ENCODE peak calls at places on chromosome 1, in six cellular contexts. J is PC-3, I is heart right ventricle, F is stomach, G is sigmoid colon, B is tibial nerve. L is an unnamed sample.

GRCh38 chr1:72207059-72207458 is 75.3 kb downstream of the NEGR1 start:
- DNase-seq in B (no peak), F (no peak), J (no peak), G (no peak), I (no peak), L (no peak)

GRCh38 chr1:186680031-186681012 is at the start of gene PTGS2:
- DNase-seq in G (peak), J (peak), B (peak), F (peak), I (peak), L (peak)

GRCh38 chr1:100785399-100786082 is 66.0 kb downstream of the VCAM1 start:
- DNase-seq in F (no peak), B (no peak), J (peak), I (no peak), G (no peak), L (no peak)

GRCh38 chr1:218575856-218576255 is 230.7 kb downstream of the TGFB2 start:
- DNase-seq in I (no peak), B (no peak), G (no peak), J (peak), F (no peak), L (no peak)

GRCh38 chr1:201220388-201220715 is 29.7 kb downstream of the IGFN1 start:
- DNase-seq in F (no peak), I (no peak), G (no peak), B (no peak), J (no peak), L (no peak)

GRCh38 chr1:61098333-61098732 is 16.0 kb downstream of the NFIA start:
- DNase-seq in F (no peak), J (no peak), I (no peak), G (no peak), B (no peak), L (no peak)

GRCh38 chr1:201309420-201309819 is 26.1 kb downstream of the PKP1 start:
- DNase-seq in B (peak), F (peak), G (peak), I (peak), J (peak), L (no peak)

GRCh38 chr1:43267818-43268425 is 1.9 kb upstream of the TMEM125 start:
- DNase-seq in B (no peak), I (no peak), J (no peak), F (peak), G (no peak), L (peak)

GRCh38 chr1:150765229-150765976 is at the start of gene CTSS:
- DNase-seq in B (no peak), G (no peak), I (no peak), J (peak), F (no peak), L (no peak)

GRCh38 chr1:109762821-109763645 is 690 bp downstream of the EPS8L3 start:
- DNase-seq in I (no peak), G (peak), B (no peak), J (peak), F (peak), L (peak)

GRCh38 chr1:83693409-83694126 is 305.4 kb downstream of the TTLL7 start:
- DNase-seq in B (no peak), F (no peak), G (no peak), I (no peak), J (no peak), L (no peak)

GRCh38 chr1:55559111-55559510 is 343.9 kb upstream of the USP24 start:
- DNase-seq in B (no peak), G (no peak), F (no peak), I (no peak), J (peak), L (no peak)

GRCh38 chr1:49229555-49229954 is 452.9 kb upstream of the BEND5 start:
- DNase-seq in G (no peak), F (peak), I (no peak), J (peak), B (no peak), L (no peak)

GRCh38 chr1:20705356-20705755 is 12.5 kb downstream of the KIF17 start:
- DNase-seq in J (no peak), B (no peak), I (no peak), F (no peak), G (no peak), L (no peak)

GRCh38 chr1:94864821-94865220 is 44.7 kb downstream of the SLC44A3 start:
- DNase-seq in I (peak), J (no peak), G (no peak), B (no peak), F (no peak), L (no peak)

GRCh38 chr1:114756949-114757454 is 782 bp downstream of the CSDE1 start:
- DNase-seq in F (peak), J (peak), B (peak), G (peak), I (no peak), L (no peak)

GRCh38 chr1:203589201-203589600 is 37.4 kb upstream of the ATP2B4 start:
- DNase-seq in G (no peak), B (no peak), I (no peak), F (no peak), J (peak), L (no peak)
- H3K4me3 ChIP-seq in G (no peak), B (no peak), I (no peak), F (no peak), J (no peak), L (no peak)

GRCh38 chr1:5658340-5659316 is 333.6 kb downstream of the NPHP4 start:
- DNase-seq in B (no peak), J (no peak), F (no peak), I (no peak), G (peak), L (no peak)

GRCh38 chr1:5661196-5662130 is 330.8 kb downstream of the NPHP4 start:
- DNase-seq in B (no peak), I (no peak), J (no peak), G (peak), F (no peak), L (no peak)

GRCh38 chr1:5660141-5660935 is 331.9 kb downstream of the NPHP4 start:
- DNase-seq in J (no peak), F (no peak), I (peak), G (peak), B (no peak), L (peak)

GRCh38 chr1:5662362-5663126 is 329.7 kb downstream of the NPHP4 start:
- DNase-seq in I (no peak), G (peak), F (no peak), J (no peak), B (no peak), L (no peak)

GRCh38 chr1:5659606-5660005 is 332.6 kb downstream of the NPHP4 start:
- DNase-seq in J (no peak), B (no peak), I (no peak), F (no peak), G (peak), L (no peak)
- H3K27ac ChIP-seq in J (no peak), B (no peak), I (no peak), F (no peak), G (no peak), L (no peak)

DNA sequence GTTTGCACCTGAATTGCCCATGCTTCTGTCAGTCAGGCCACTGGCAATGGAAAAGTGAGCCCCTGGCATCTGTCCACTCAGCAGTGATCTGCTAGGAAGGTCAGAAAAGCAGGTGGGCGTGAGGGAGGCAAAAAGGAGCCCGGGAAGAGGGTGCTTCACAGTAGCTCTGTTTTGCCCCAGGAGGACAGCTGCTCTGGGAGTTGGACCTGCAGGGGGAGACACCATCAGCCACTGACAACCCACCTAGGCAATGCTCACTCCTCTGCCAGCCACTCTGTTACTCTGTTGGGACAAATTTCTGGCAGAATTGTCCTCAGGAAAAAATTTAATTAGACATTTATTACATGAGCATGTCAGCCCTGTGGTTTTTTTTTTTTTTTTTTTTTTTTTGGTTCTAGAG is 146.4 kb downstream of the LRIG2 start:
- DNase-seq in B (no peak), G (no peak), F (no peak), I (no peak), J (peak), L (no peak)
- TF ChIP-seq CTCF in B (no peak), G (no peak), F (no peak), I (peak), J (peak), L (no peak)

DNA sequence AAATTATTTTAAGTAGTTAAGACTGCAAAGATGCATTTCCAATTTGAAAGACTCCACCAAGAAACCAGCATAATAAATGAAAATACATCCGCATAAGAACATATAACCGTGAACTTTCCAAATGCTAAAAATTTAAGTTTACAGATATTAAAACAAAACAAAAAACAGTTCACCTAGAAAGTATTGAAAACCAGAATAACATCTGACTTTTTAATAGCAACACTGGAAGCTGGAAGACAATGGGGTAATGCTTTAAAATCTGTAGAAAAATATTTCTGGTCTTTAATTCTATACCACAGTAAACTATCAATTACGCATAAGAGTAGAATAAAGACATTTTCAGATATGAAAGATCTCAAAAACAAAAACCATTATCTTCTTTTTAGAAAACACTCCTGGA is 79.3 kb upstream of the COL24A1 start:
- DNase-seq in I (no peak), G (no peak), B (no peak), F (no peak), J (no peak), L (no peak)
- H3K4me3 ChIP-seq in I (no peak), G (no peak), B (no peak), F (no peak), J (no peak), L (no peak)

DNA sequence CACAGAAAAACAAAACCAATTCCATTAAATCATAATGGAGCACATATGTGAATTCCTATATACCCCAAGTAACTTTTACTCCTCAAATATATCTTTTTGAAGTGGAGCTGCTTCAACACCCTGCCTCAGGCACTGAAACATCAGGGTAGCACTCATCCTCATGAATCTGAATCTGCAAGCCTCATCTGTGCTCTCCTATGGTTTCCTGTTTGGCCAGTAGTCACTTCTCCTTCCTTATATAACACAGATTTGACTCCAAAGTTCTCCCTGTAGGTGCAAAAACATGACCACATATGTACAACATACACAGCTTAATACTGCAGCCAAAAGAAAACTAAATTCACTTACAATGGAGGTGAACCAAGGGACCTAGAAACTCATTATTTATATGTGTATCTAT is 7.2 kb downstream of the TRIT1 start:
- DNase-seq in G (no peak), F (no peak), B (no peak), I (no peak), J (no peak), L (no peak)
- H3K27ac ChIP-seq in G (no peak), F (no peak), B (no peak), I (no peak), J (no peak), L (no peak)

GRCh38 chr1:205749826-205750682 is at the start of gene NUCKS1:
- DNase-seq in F (peak), B (peak), G (peak), I (peak), J (peak), L (peak)
- TF ChIP-seq CTCF in F (peak), B (peak), G (no peak), I (peak), J (no peak), L (no peak)

GRCh38 chr1:213065800-213066199 is 14.8 kb downstream of the RPS6KC1 start:
- DNase-seq in G (no peak), I (no peak), J (no peak), B (no peak), F (no peak), L (no peak)

GRCh38 chr1:213075725-213076124 is 24.7 kb downstream of the RPS6KC1 start:
- DNase-seq in F (no peak), J (no peak), I (no peak), G (no peak), B (no peak), L (no peak)

GRCh38 chr1:213066363-213066762 is 15.3 kb downstream of the RPS6KC1 start:
- DNase-seq in J (no peak), G (no peak), F (no peak), I (no peak), B (no peak), L (no peak)

GRCh38 chr1:213067366-213067765 is 16.3 kb downstream of the RPS6KC1 start:
- DNase-seq in B (no peak), J (no peak), F (no peak), G (no peak), I (no peak), L (no peak)

GRCh38 chr1:213070399-213070798 is 19.4 kb downstream of the RPS6KC1 start:
- DNase-seq in F (peak), B (no peak), J (peak), I (peak), G (no peak), L (no peak)
- H3K4me3 ChIP-seq in F (no peak), B (no peak), J (no peak), I (no peak), G (no peak), L (no peak)

DNA sequence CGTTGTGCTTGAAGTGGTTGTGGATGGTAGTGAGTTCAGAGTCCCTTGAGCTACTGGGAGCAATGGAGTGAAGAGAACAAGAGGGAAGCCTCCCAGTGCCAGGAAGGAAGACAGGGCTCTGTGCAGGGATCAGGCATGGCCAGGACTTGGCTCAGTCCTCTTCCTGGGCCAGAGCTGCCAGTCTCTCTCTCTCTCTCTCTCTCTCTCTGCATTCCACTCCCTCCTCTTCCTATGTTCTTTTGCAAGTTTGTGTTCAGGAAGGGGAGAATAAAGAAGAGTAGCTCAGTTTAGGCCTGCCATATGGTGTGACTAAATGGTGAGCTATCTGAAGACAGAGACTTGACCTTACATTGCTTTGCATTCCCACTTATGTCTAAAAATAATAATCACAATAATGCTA is 20.5 kb upstream of the RPTN start:
- DNase-seq in I (no peak), B (no peak), G (no peak), F (no peak), J (no peak), L (no peak)
- H3K27ac ChIP-seq in I (no peak), B (no peak), G (no peak), F (no peak), J (no peak), L (no peak)

GRCh38 chr1:195105281-195105680 is 1503.0 kb downstream of the KCNT2 start:
- DNase-seq in I (no peak), B (no peak), F (no peak), J (no peak), G (no peak), L (no peak)
- TF ChIP-seq CTCF in I (no peak), B (no peak), F (no peak), J (no peak), G (no peak), L (no peak)

L was measured in coronary artery.